ENCODE peak calls at places on chromosomes 5 and 9, in seven cellular contexts. N, F, U, M, B, J and O are unnamed samples.

GRCh38 chr5:178673801-178674200 is 47.0 kb upstream of the CLK4 start:
- DNase-seq in U (no peak), J (no peak), N (no peak), M (no peak), F (no peak), B (no peak), O (no peak)

GRCh38 chr9:4689687-4690104 is 10.3 kb downstream of the CDC37L1 start:
- DNase-seq in M (no peak), F (no peak), B (no peak), N (no peak), U (no peak), J (no peak), O (peak; percentile 42)

GRCh38 chr5:14090755-14091154 is 52.4 kb upstream of the TRIO start:
- DNase-seq in B (no peak), M (no peak), N (no peak), U (no peak), F (no peak), J (no peak), O (no peak)

GRCh38 chr9:36906492-36906891 is 127.6 kb downstream of the PAX5 start:
- DNase-seq in F (no peak), B (no peak), M (no peak), U (no peak), J (no peak), N (no peak), O (no peak)

GRCh38 chr9:91896513-91897121 is 53.4 kb downstream of the ROR2 start:
- DNase-seq in U (peak; percentile 57), F (no peak), M (peak; percentile 71), N (no peak), J (no peak), B (no peak), O (peak; percentile 82)

GRCh38 chr5:66134407-66134843 is 9.7 kb upstream of the SREK1 start:
- DNase-seq in N (no peak), U (no peak), B (no peak), J (no peak), M (no peak), F (no peak), O (no peak)

GRCh38 chr5:111781200-111781599 is 24.2 kb upstream of the NREP start:
- DNase-seq in M (peak; percentile 34), J (peak; percentile 67), B (no peak), F (peak; percentile 60), U (no peak), N (peak; percentile 74), O (peak; percentile 80)

GRCh38 chr9:92714016-92714415 is 44.1 kb upstream of the IPPK start:
- DNase-seq in U (no peak), J (no peak), F (no peak), N (no peak), B (no peak), M (no peak), O (no peak)

GRCh38 chr9:69768716-69769115 is 8.9 kb upstream of the PTAR1 start:
- DNase-seq in M (no peak), J (no peak), B (no peak), U (no peak), F (peak; percentile 62), N (no peak), O (peak; percentile 28)

GRCh38 chr9:38178282-38178681 is 109.3 kb upstream of the SHB start:
- DNase-seq in U (no peak), J (no peak), F (no peak), M (no peak), N (no peak), B (no peak), O (no peak)

GRCh38 chr5:93579561-93580386 is 1.2 kb downstream of the NR2F1-AS1 start:
- DNase-seq in N (no peak), B (peak; percentile 77), J (no peak), M (no peak), F (no peak), U (peak; percentile 61), O (peak; percentile 61)

GRCh38 chr5:180161420-180162303 is 47.3 kb downstream of the RASGEF1C start:
- DNase-seq in J (no peak), B (peak; percentile 73), U (no peak), F (no peak), N (no peak), M (no peak), O (no peak)

GRCh38 chr5:127909821-127910220 is 173.7 kb upstream of the SLC12A2 start:
- DNase-seq in N (no peak), M (no peak), F (no peak), U (no peak), J (no peak), B (no peak), O (no peak)

GRCh38 chr5:73093943-73094342 is 26.4 kb upstream of the TMEM171 start:
- DNase-seq in U (no peak), F (peak; percentile 85), J (no peak), M (no peak), N (no peak), B (no peak), O (peak; percentile 53)

GRCh38 chr5:148984333-148984732 is 78.5 kb downstream of the SH3TC2 start:
- DNase-seq in U (no peak), J (no peak), M (no peak), F (no peak), B (peak; percentile 25), N (no peak), O (no peak)

GRCh38 chr5:135833961-135834638 is 363 bp upstream of the SLC25A48 start:
- DNase-seq in M (no peak), B (no peak), F (peak; percentile 16), N (no peak), J (no peak), U (no peak), O (peak; percentile 28)

GRCh38 chr9:132986114-132986513 is 7.6 kb downstream of the GFI1B start:
- DNase-seq in J (no peak), F (no peak), B (peak; percentile 7), M (no peak), N (no peak), U (no peak), O (no peak)

GRCh38 chr9:132986586-132986985 is 8.1 kb downstream of the GFI1B start:
- DNase-seq in B (no peak), N (no peak), J (no peak), F (no peak), U (no peak), M (no peak), O (peak; percentile 7)

GRCh38 chr9:132984202-132985062 is 5.9 kb downstream of the GFI1B start:
- DNase-seq in M (no peak), N (no peak), F (no peak), B (peak; percentile 55), J (no peak), U (no peak), O (no peak)

GRCh38 chr9:132985063-132985350 is 6.5 kb downstream of the GFI1B start:
- DNase-seq in M (no peak), J (no peak), F (no peak), B (peak; percentile 45), U (no peak), N (no peak), O (no peak)

DNA sequence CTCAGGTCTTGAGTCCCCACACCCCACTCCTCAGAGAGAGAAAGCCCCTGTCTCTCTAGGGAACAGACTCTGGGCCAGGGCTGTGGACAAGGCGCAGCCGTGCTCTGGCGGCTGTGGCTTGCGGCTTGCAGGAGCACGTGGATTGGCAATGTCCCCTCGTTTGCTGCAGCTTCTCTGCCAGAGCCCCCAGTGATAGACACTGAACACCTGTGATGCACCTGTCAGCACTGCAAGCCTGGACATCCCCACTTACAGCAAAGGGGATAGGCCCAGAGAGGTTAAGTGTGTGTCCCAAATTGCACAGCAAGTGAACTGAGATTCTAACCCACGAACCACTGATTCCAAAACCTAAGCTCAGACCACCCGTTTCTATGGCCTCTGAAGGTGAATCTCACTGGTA is 7.0 kb downstream of the GFI1B start:
- DNase-seq in N (no peak), U (no peak), M (no peak), F (no peak), J (no peak), B (no peak), O (no peak)
- H3K4me3 ChIP-seq in N (no peak overlapping the region), U (no peak overlapping the region), M (no peak overlapping the region), F (no peak overlapping the region), J (no peak overlapping the region), B (no peak overlapping the region), O (no peak overlapping the region)

DNA sequence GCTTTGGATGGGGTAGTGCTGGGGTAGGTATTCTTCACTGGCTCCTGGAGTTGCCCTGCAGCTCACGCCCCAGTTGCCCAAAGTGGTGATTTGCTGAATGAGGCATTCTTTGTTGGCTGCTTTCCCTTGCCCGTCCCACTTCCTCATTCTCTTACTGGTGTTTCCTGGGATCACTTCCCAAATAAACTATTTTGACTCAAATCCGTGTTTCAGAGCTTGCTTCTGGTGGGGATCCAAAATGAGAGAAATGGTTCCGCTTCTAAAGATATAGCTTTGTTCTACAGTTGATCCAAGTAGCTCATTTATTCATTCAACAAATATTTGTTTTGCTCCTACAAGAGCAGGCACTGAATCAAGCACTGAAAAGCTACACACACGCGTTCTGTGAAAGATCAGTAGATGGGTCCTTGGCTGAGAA is 142.9 kb upstream of the RANBP3L start:
- DNase-seq in M (peak; percentile 76), F (no peak), B (no peak), N (peak; percentile 71), J (no peak), U (no peak), O (peak; percentile 68)
- H3K4me3 ChIP-seq in M (no peak overlapping the region), F (no peak overlapping the region), B (no peak overlapping the region), N (peak overlapping the region; percentile 19), J (no peak overlapping the region), U (no peak overlapping the region), O (no peak overlapping the region)

DNA sequence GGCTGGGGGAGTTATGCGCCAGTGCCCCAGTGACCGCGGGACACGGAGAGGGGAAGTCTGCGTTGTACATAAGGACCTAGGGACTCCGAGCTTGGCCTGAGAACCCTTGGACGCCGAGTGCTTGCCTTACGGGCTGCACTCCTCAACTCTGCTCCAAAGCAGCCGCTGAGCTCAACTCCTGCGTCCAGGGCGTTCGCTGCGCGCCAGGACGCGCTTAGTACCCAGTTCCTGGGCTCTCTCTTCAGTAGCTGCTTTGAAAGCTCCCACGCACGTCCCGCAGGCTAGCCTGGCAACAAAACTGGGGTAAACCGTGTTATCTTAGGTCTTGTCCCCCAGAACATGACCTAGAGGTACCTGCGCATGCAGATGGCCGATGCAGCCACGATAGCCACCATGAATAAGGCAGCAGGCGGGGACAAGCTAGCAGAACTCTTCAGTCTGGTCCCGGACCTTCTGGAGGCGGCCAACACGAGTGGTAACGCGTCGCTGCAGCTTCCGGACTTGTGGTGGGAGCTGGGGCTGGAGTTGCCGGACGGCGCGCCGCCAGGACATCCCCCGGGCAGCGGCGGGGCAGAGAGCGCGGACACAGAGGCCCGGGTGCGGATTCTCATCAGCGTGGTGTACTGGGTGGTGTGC is at the start of gene RXFP3:
- DNase-seq in F (peak; percentile 27), M (no peak), J (peak; percentile 62), N (no peak), B (peak; percentile 51), U (no peak), O (peak; percentile 58)
- H3K4me3 ChIP-seq in F (peak within 1 kb of the TSS; percentile 63), M (peak within 1 kb of the TSS; percentile 24), J (peak within 1 kb of the TSS; percentile 39), N (peak within 1 kb of the TSS; percentile 45), B (peak within 1 kb of the TSS; percentile 59), U (no peak within 1 kb of the TSS), O (peak within 1 kb of the TSS; percentile 47)

GRCh38 chr5:88895681-88896501 is 12.9 kb upstream of the MEF2C start:
- DNase-seq in J (no peak), N (no peak), F (no peak), M (no peak), U (no peak), B (no peak), O (no peak)

GRCh38 chr5:88892669-88893068 is 9.7 kb upstream of the MEF2C start:
- DNase-seq in U (no peak), J (no peak), M (no peak), F (no peak), N (no peak), B (no peak), O (no peak)

GRCh38 chr5:88899338-88899737 is 16.4 kb upstream of the MEF2C start:
- DNase-seq in M (no peak), B (no peak), U (no peak), J (no peak), N (no peak), F (no peak), O (no peak)

GRCh38 chr5:88897748-88898147 is 14.8 kb upstream of the MEF2C start:
- DNase-seq in F (no peak), J (no peak), U (no peak), B (peak; percentile 24), M (no peak), N (no peak), O (no peak)
- H3K4me3 ChIP-seq in F (no peak overlapping the region), J (no peak overlapping the region), U (no peak overlapping the region), B (no peak overlapping the region), M (no peak overlapping the region), N (no peak overlapping the region), O (no peak overlapping the region)